ENCODE peak calls at places on chromosomes 11 and 22, in eight cellular contexts. K, B, A, W, F, Z, L and J are unnamed samples.

GRCh38 chr22:45974498-45974897 is 2.5 kb downstream of the WNT7B start:
- DNase-seq in K (no peak), B (no peak), A (no peak), W (no peak), F (no peak), Z (no peak), L (no peak), J (no peak)

GRCh38 chr11:2130881-2131352 is 8.3 kb downstream of the IGF2 start:
- DNase-seq in K (no peak), B (no peak), A (no peak), W (no peak), F (no peak), Z (no peak), L (no peak), J (peak; percentile 3)

GRCh38 chr11:1298695-1299492 is 10.5 kb downstream of the TOLLIP start:
- DNase-seq in K (peak; percentile 73), B (no peak), A (peak; percentile 77), W (peak; percentile 80), F (peak; percentile 96), Z (peak; percentile 92), L (peak; percentile 50), J (no peak)

GRCh38 chr11:46271407-46271806 is 6.1 kb upstream of the CREB3L1 start:
- DNase-seq in K (no peak), B (no peak), A (no peak), W (no peak), F (no peak), Z (no peak), L (no peak), J (no peak)

GRCh38 chr22:39940757-39941305 is 19.4 kb upstream of the TMA7B start:
- DNase-seq in K (no peak), B (no peak), A (no peak), W (peak; percentile 12), F (no peak), Z (no peak), L (no peak), J (no peak)

GRCh38 chr11:9001736-9002135 is 2.1 kb downstream of the NRIP3 start:
- DNase-seq in K (peak; percentile 86), B (peak; percentile 15), A (no peak), W (peak; percentile 68), F (no peak), Z (peak; percentile 53), L (no peak), J (no peak)

GRCh38 chr11:62923634-62924411 is 2.7 kb upstream of the CHRM1 start:
- DNase-seq in K (no peak), B (no peak), A (peak; percentile 64), W (no peak), F (no peak), Z (peak; percentile 88), L (no peak), J (peak; percentile 64)

GRCh38 chr22:49432211-49432905 is 395.3 kb downstream of the BRD1 start:
- DNase-seq in K (no peak), B (no peak), A (no peak), W (no peak), F (peak; percentile 67), Z (no peak), L (no peak), J (no peak)

GRCh38 chr11:131653244-131653643 is 282.8 kb downstream of the NTM start:
- DNase-seq in K (no peak), B (no peak), A (no peak), W (no peak), F (peak; percentile 71), Z (no peak), L (no peak), J (peak; percentile 66)

GRCh38 chr22:30001459-30001858 is 78.8 kb upstream of the HORMAD2 start:
- DNase-seq in K (no peak), B (no peak), A (no peak), W (no peak), F (no peak), Z (no peak), L (no peak), J (no peak)

GRCh38 chr22:50308597-50308935 is 1.1 kb upstream of the PLXNB2 start:
- DNase-seq in K (peak; percentile 78), B (no peak), A (no peak), W (peak; percentile 58), F (peak; percentile 96), Z (peak; percentile 30), L (no peak), J (no peak)

GRCh38 chr22:42214625-42215415 is 55.6 kb downstream of the TCF20 start:
- DNase-seq in K (no peak), B (no peak), A (peak; percentile 75), W (no peak), F (no peak), Z (no peak), L (no peak), J (peak; percentile 31)

GRCh38 chr11:43986881-43987280 is 44.4 kb downstream of the C11orf96 start:
- DNase-seq in K (no peak), B (no peak), A (no peak), W (no peak), F (peak; percentile 67), Z (no peak), L (no peak), J (no peak)

GRCh38 chr11:73787051-73787642 is 527 bp upstream of the MRPL48 start:
- DNase-seq in K (no peak), B (peak; percentile 13), A (no peak), W (no peak), F (no peak), Z (no peak), L (no peak), J (no peak)

GRCh38 chr11:99257131-99257530 is 236.4 kb downstream of the CNTN5 start:
- DNase-seq in K (no peak), B (no peak), A (no peak), W (no peak), F (no peak), Z (no peak), L (no peak), J (no peak)